ENCODE peak calls at places on chromosome 3, in six cellular contexts. Q is dorsolateral prefrontal cortex, E is sigmoid colon, O is ascending aorta, H is H1, W is HL-60. G is an unnamed sample.

GRCh38 chr3:160448845-160449659 is 534 bp downstream of the TRIM59 start:
- DNase-seq in Q (no peak), E (peak; percentile 68), O (no peak), H (no peak), W (peak; percentile 38), G (peak; percentile 17)

GRCh38 chr3:121574449-121574848 is 6.7 kb downstream of the ARGFX start:
- DNase-seq in Q (no peak), E (no peak), O (no peak), H (peak; percentile 53), W (no peak), G (no peak)

GRCh38 chr3:126703512-126704493 is at the start of gene CHCHD6:
- DNase-seq in Q (peak; percentile 96), E (peak; percentile 97), O (peak; percentile 79), H (peak; percentile 97), W (peak; percentile 92), G (peak; percentile 99)

GRCh38 chr3:7977245-7978103 is 524.1 kb upstream of the LMCD1 start:
- DNase-seq in Q (no peak), E (no peak), O (no peak), H (no peak), W (no peak), G (peak; percentile 70)

GRCh38 chr3:151556591-151556990 is 95.7 kb upstream of the IGSF10 start:
- DNase-seq in Q (no peak), E (no peak), O (no peak), H (no peak), W (no peak), G (no peak)

GRCh38 chr3:193803288-193803687 is 210.3 kb downstream of the OPA1 start:
- DNase-seq in Q (no peak), E (no peak), O (no peak), H (no peak), W (no peak), G (no peak)

GRCh38 chr3:63751459-63751858 is 67.6 kb upstream of the C3orf49 start:
- DNase-seq in Q (no peak), E (no peak), O (no peak), H (no peak), W (no peak), G (no peak)

GRCh38 chr3:116474356-116475200 is 29.3 kb upstream of the LSAMP start:
- DNase-seq in Q (no peak), E (no peak), O (no peak), H (no peak), W (no peak), G (no peak)

GRCh38 chr3:127175272-127175671 is 17.7 kb upstream of the PRR23E start:
- DNase-seq in Q (no peak), E (no peak), O (no peak), H (no peak), W (no peak), G (no peak)

GRCh38 chr3:12968541-12968940 is 104.7 kb downstream of the IQSEC1 start:
- DNase-seq in Q (no peak), E (no peak), O (no peak), H (no peak), W (no peak), G (no peak)

GRCh38 chr3:12967751-12968209 is 105.4 kb downstream of the IQSEC1 start:
- DNase-seq in Q (peak; percentile 87), E (peak; percentile 96), O (peak; percentile 63), H (peak; percentile 87), W (peak; percentile 67), G (peak; percentile 93)

GRCh38 chr3:12965999-12966846 is 107.0 kb downstream of the IQSEC1 start:
- DNase-seq in Q (no peak), E (no peak), O (no peak), H (no peak), W (no peak), G (no peak)

GRCh38 chr3:12964713-12965612 is 108.3 kb downstream of the IQSEC1 start:
- DNase-seq in Q (no peak), E (no peak), O (no peak), H (no peak), W (no peak), G (no peak)

GRCh38 chr3:12966847-12967750 is 106.1 kb downstream of the IQSEC1 start:
- DNase-seq in Q (no peak), E (no peak), O (no peak), H (no peak), W (no peak), G (no peak)
- H3K27ac ChIP-seq in Q (peak overlapping the region; percentile 79), E (peak overlapping the region; percentile 82), O (peak overlapping the region; percentile 82), H (no peak overlapping the region), W (no peak overlapping the region), G (peak overlapping the region; percentile 89)

GRCh38 chr3:125147491-125147820 is 65.1 kb downstream of the SLC12A8 start:
- DNase-seq in Q (no peak), E (no peak), O (no peak), H (no peak), W (no peak), G (no peak)
- H3K27ac ChIP-seq in Q (no peak overlapping the region), E (peak overlapping the region; percentile 19), O (no peak overlapping the region), H (no peak overlapping the region), W (peak overlapping the region; percentile 64), G (peak overlapping the region; percentile 61)

GRCh38 chr3:150259526-150260145 is 148.5 kb upstream of the TSC22D2 start:
- DNase-seq in Q (no peak), E (no peak), O (no peak), H (no peak), W (no peak), G (no peak)
- H3K27ac ChIP-seq in Q (no peak overlapping the region), E (no peak overlapping the region), O (no peak overlapping the region), H (no peak overlapping the region), W (no peak overlapping the region), G (peak overlapping the region; percentile 71)

GRCh38 chr3:152589644-152590043 is 245.3 kb upstream of the P2RY1 start:
- DNase-seq in Q (no peak), E (no peak), O (no peak), H (no peak), W (no peak), G (peak; percentile 40)
- H3K27ac ChIP-seq in Q (no peak overlapping the region), E (no peak overlapping the region), O (no peak overlapping the region), H (no peak overlapping the region), W (no peak overlapping the region), G (no peak overlapping the region)

G was measured in cardiac muscle cell.